ENCODE peak calls at places on chromosome X, in nine cellular contexts. M is lung, G is endodermal cell, N is body of pancreas, T is H9, L is PC-3, Y is psoas muscle, P is esophagus muscularis mucosa, F is GM23248. H is an unnamed sample.
A peak's percentile ranks its signal among the peaks of the same experiment; 100 is the strongest.

GRCh38 chrX:150692296-150692695 is 900 bp upstream of the MTMR1 start:
- DNase-seq in M (no peak), T (no peak), L (no peak), F (no peak), Y (no peak), G (no peak), N (no peak), P (no peak), H (no peak)

GRCh38 chrX:19912-20571 is 261.1 kb upstream of the PLCXD1 start:
- DNase-seq in Y (no peak), L (peak; percentile 0), M (no peak), G (peak; percentile 51), N (no peak), P (peak; percentile 83), F (peak; percentile 13), T (peak; percentile 27), H (no peak)

GRCh38 chrX:49995021-49995731 is 72.8 kb downstream of the CLCN5 start:
- DNase-seq in N (no peak), P (no peak), G (no peak), L (peak; percentile 66), Y (no peak), T (no peak), M (no peak), F (peak; percentile 65), H (no peak)

GRCh38 chrX:122133478-122133877 is 1050.6 kb upstream of the GRIA3 start:
- DNase-seq in G (no peak), T (no peak), F (peak; percentile 2), L (no peak), N (no peak), Y (no peak), P (no peak), M (no peak), H (no peak)

GRCh38 chrX:47683171-47684145 is 24.5 kb upstream of the UXT start:
- DNase-seq in Y (no peak), G (no peak), F (no peak), L (no peak), P (no peak), T (no peak), M (no peak), N (no peak), H (no peak)

GRCh38 chrX:51002160-51002632 is 91.7 kb downstream of the BMP15 start:
- DNase-seq in L (no peak), Y (peak; percentile 34), N (peak; percentile 13), M (no peak), P (no peak), G (no peak), F (no peak), T (no peak), H (no peak)

GRCh38 chrX:148722966-148723365 is 222.5 kb downstream of the AFF2 start:
- DNase-seq in Y (no peak), T (no peak), P (no peak), L (no peak), F (no peak), G (no peak), N (no peak), M (no peak), H (no peak)

GRCh38 chrX:19127649-19128168 is 5.4 kb upstream of the ADGRG2 start:
- DNase-seq in F (no peak), L (peak; percentile 49), P (no peak), M (no peak), T (no peak), G (no peak), N (no peak), Y (peak; percentile 22), H (no peak)

GRCh38 chrX:1453390-1453783 is 678 bp upstream of the ASMTL start:
- DNase-seq in M (peak; percentile 78), L (no peak), Y (no peak), F (no peak), P (no peak), G (no peak), T (no peak), N (no peak), H (peak; percentile 91)

GRCh38 chrX:44748014-44748413 is 95.8 kb upstream of the DUSP21 start:
- DNase-seq in M (no peak), N (no peak), L (peak; percentile 21), P (no peak), G (no peak), T (no peak), Y (no peak), F (peak; percentile 59), H (no peak)

GRCh38 chrX:45083314-45083713 is 117.4 kb downstream of the DIPK2B start:
- DNase-seq in L (no peak), G (no peak), Y (no peak), N (no peak), F (no peak), T (no peak), P (no peak), M (no peak), H (no peak)

GRCh38 chrX:83008415-83008814 is 499.7 kb upstream of the POU3F4 start:
- DNase-seq in N (no peak), L (peak; percentile 51), P (no peak), M (no peak), Y (no peak), F (peak; percentile 0), G (no peak), T (no peak), H (no peak)

GRCh38 chrX:71111141-71111843 is at the start of gene IL2RG:
- DNase-seq in G (no peak), T (no peak), F (no peak), Y (no peak), M (no peak), P (no peak), N (peak; percentile 28), L (peak; percentile 7), H (no peak)

GRCh38 chrX:13000311-13000811 is 25.5 kb downstream of the TMSB4X start:
- DNase-seq in G (no peak), L (peak; percentile 30), T (no peak), N (no peak), P (no peak), M (no peak), F (no peak), Y (no peak), H (no peak)

GRCh38 chrX:37684426-37684825 is 1.2 kb upstream of the XK start:
- DNase-seq in G (no peak), P (no peak), Y (no peak), N (peak; percentile 72), T (no peak), L (no peak), M (no peak), F (no peak), H (no peak)

DNA sequence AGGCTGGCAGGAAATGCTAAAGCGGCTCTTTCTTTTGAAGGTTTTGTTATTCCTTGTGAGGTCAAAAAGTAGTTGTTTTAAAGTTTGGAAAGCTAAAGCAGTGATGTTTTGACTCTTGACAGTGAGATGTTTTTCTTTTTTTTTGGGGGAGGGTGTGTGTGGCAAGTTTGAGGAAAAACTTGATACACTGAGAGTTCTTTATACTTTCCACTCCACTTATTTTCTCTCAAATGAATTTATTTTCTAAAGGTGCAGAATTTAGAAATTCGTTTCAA is 22.7 kb downstream of the PLS3 start:
- DNase-seq in F (no peak), G (no peak), L (no peak), P (no peak), T (no peak), M (no peak), Y (no peak), N (no peak), H (no peak)
- H3K4me1 ChIP-seq in F (peaks cover 44% of the 10 kb centered on the region), G (no peaks in the 10 kb centered on the region), L (peaks cover 80% of the 10 kb centered on the region), P (peaks cover 6% of the 10 kb centered on the region), T (peaks cover 4% of the 10 kb centered on the region), M (no peaks in the 10 kb centered on the region), Y (peaks cover 16% of the 10 kb centered on the region), N (peaks cover 8% of the 10 kb centered on the region), H (no peaks in the 10 kb centered on the region)

GRCh38 chrX:153919281-153919680 is 6.8 kb downstream of the ARHGAP4 start:
- DNase-seq in Y (no peak), F (no peak), P (no peak), G (no peak), M (no peak), N (no peak), T (no peak), L (no peak), H (no peak)

GRCh38 chrX:153922286-153922573 is 3.8 kb downstream of the ARHGAP4 start:
- DNase-seq in L (no peak), Y (no peak), M (no peak), T (no peak), N (no peak), P (no peak), G (no peak), F (no peak), H (no peak)

GRCh38 chrX:153920546-153920945 is 5.5 kb downstream of the ARHGAP4 start:
- DNase-seq in L (no peak), F (no peak), N (no peak), Y (no peak), M (no peak), G (peak; percentile 22), P (no peak), T (no peak), H (peak; percentile 36)

GRCh38 chrX:153921511-153922285 is 4.4 kb downstream of the ARHGAP4 start:
- DNase-seq in N (no peak), F (peak; percentile 45), Y (no peak), G (no peak), L (no peak), P (no peak), T (no peak), M (no peak), H (peak; percentile 50)

DNA sequence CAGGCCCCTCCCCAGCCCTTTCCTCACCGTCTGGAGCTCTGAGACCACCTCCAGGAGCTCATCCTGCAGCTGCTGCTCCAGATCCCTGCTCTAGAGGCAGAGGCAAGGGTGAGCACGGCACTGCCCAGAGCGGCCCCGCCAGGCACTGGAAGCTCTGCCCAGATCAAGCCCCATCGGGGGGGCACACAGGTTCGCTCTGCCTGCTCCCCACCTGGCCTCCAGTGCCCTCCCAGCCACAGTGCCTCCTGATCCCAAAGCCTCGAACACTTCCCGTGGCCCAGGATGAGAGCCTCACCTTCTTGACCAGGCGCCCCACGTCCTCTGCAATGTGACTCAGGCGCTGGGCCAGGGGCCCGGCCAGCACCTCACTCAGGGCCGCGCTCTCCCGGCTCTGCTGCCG is 5.0 kb downstream of the ARHGAP4 start:
- DNase-seq in P (no peak), L (no peak), F (peak; percentile 43), N (no peak), T (no peak), M (no peak), Y (no peak), G (no peak), H (peak; percentile 37)
- H3K27ac ChIP-seq in P (no peak overlapping the region), L (no peak overlapping the region), F (no peak overlapping the region), N (no peak overlapping the region), T (no peak overlapping the region), M (no peak overlapping the region), Y (no peak overlapping the region), G (no peak overlapping the region), H (no peak overlapping the region)

GRCh38 chrX:15177316-15177715 is 92.6 kb downstream of the ASB9 start:
- DNase-seq in G (no peak), N (no peak), P (no peak), L (peak; percentile 64), T (no peak), Y (no peak), F (no peak), M (no peak), H (no peak)
- H3K27me3 ChIP-seq in G (no peaks in the 10 kb centered on the region), N (no peaks in the 10 kb centered on the region), P (no peaks in the 10 kb centered on the region), L (no peaks in the 10 kb centered on the region), T (no peaks in the 10 kb centered on the region), Y (no peaks in the 10 kb centered on the region), F (no peaks in the 10 kb centered on the region), M (no peaks in the 10 kb centered on the region), H (no peaks in the 10 kb centered on the region)

DNA sequence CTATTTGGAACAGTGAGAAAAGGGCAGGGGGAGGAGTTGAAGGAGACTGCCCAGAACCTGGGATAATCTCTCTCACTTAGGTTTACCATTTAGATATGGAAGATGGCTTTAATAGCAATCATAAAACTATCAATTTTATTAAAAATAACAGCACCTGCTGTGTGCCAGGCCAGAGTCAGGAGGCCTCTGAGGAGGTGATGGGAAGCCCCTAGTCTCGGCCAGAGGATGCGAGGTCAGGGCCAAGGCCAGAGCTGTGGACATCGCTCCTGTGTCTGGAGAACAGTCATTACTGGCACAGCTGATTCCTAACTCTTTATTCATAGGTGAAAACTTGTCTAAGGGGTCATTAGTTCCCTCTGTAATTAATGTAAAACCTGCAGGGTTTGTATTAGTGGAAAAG is 4.2 kb upstream of the IQSEC2 start:
- DNase-seq in N (no peak), P (no peak), F (no peak), M (no peak), Y (no peak), L (no peak), G (no peak), T (no peak), H (no peak)
- H3K4me1 ChIP-seq in N (peaks cover 25% of the 10 kb centered on the region), P (peaks cover 43% of the 10 kb centered on the region), F (peaks cover 18% of the 10 kb centered on the region), M (peaks cover 4% of the 10 kb centered on the region), Y (peaks cover 22% of the 10 kb centered on the region), L (peaks cover 46% of the 10 kb centered on the region), G (no peaks in the 10 kb centered on the region), T (no peaks in the 10 kb centered on the region), H (no peaks in the 10 kb centered on the region)

H was measured in aorta.